ENCODE peak calls at places on chromosomes 6 and 20, in four cellular contexts. M, B, F and R are unnamed samples.
A peak's percentile ranks its signal among the peaks of the same experiment; 100 is the strongest.

GRCh38 chr6:136945626-136946235 is 23.6 kb downstream of the SLC35D3 start:
- DNase-seq in M (no peak), B (no peak), F (no peak), R (no peak)

GRCh38 chr6:152094992-152095592 is 287.6 kb downstream of the ESR1 start:
- DNase-seq in M (no peak), B (no peak), F (no peak), R (no peak)

GRCh38 chr6:150874184-150874583 is 8.7 kb downstream of the MTHFD1L start:
- DNase-seq in M (no peak), B (no peak), F (no peak), R (no peak)

GRCh38 chr6:2560903-2561698 is 189.6 kb downstream of the MYLK4 start:
- DNase-seq in M (no peak), B (no peak), F (no peak), R (no peak)

GRCh38 chr20:63273635-63274380 is 1.2 kb downstream of the ARFGAP1 start:
- DNase-seq in M (no peak), B (no peak), F (no peak), R (no peak)

GRCh38 chr20:32411955-32412706 is 54.0 kb downstream of the ASXL1 start:
- DNase-seq in M (no peak), B (peak; percentile 34), F (no peak), R (no peak)

GRCh38 chr6:48664850-48665249 is 553.9 kb upstream of the PTCHD4 start:
- DNase-seq in M (no peak), B (no peak), F (no peak), R (no peak)

GRCh38 chr6:1574083-1574761 is 35.5 kb upstream of the FOXC1 start:
- DNase-seq in M (no peak), B (no peak), F (no peak), R (no peak)

GRCh38 chr20:63223121-63223825 is 7.3 kb upstream of the YTHDF1 start:
- DNase-seq in M (peak; percentile 63), B (peak; percentile 70), F (no peak), R (no peak)

GRCh38 chr6:78076371-78076770 is 423.5 kb downstream of the MEI4 start:
- DNase-seq in M (no peak), B (no peak), F (no peak), R (no peak)

GRCh38 chr20:63123326-63123725 is 92.6 kb downstream of the YTHDF1 start:
- DNase-seq in M (no peak), B (no peak), F (no peak), R (no peak)

GRCh38 chr20:43490038-43490437 is 17.5 kb upstream of the L3MBTL1 start:
- DNase-seq in M (no peak), B (no peak), F (no peak), R (no peak)

GRCh38 chr6:142167071-142167470 is 20.0 kb downstream of the VTA1 start:
- DNase-seq in M (no peak), B (no peak), F (no peak), R (no peak)

GRCh38 chr6:11885159-11885558 is 106.6 kb upstream of the ADTRP start:
- DNase-seq in M (no peak), B (no peak), F (no peak), R (no peak)

GRCh38 chr6:7727150-7727950 is 1.5 kb downstream of the BMP6 start:
- DNase-seq in M (no peak), B (no peak), F (no peak), R (no peak)

GRCh38 chr20:3446779-3447178 is 24.0 kb upstream of the ATRN start:
- DNase-seq in M (no peak), B (no peak), F (no peak), R (peak; percentile 21)

GRCh38 chr20:21613512-21613911 is 92.0 kb upstream of the PAX1 start:
- DNase-seq in M (no peak), B (no peak), F (peak; percentile 79), R (no peak)

GRCh38 chr20:33279261-33279910 is 3.6 kb upstream of the BPIFB1 start:
- DNase-seq in M (no peak), B (no peak), F (no peak), R (no peak)

GRCh38 chr6:119821380-119821779 is 471.8 kb upstream of the MAN1A1 start:
- DNase-seq in M (no peak), B (no peak), F (no peak), R (no peak)

GRCh38 chr6:153059757-153060156 is 57.2 kb upstream of the MTRF1L start:
- DNase-seq in M (no peak), B (no peak), F (no peak), R (no peak)